ENCODE peak calls at places on chromosomes 3 and 15, in four cellular contexts. M, I, F and Y are unnamed samples.

GRCh38 chr3:100087203-100087602 is 27.1 kb downstream of the FILIP1L start:
- DNase-seq in I (no peak), M (no peak), F (no peak), Y (no peak)

GRCh38 chr3:197466586-197467399 is 89.0 kb downstream of the BDH1 start:
- DNase-seq in I (no peak), M (no peak), F (no peak), Y (no peak)

GRCh38 chr15:35437157-35437556 is 108.8 kb downstream of the DPH6 start:
- DNase-seq in M (no peak), F (no peak), I (no peak), Y (no peak)

GRCh38 chr15:65338366-65338765 is 33.9 kb downstream of the RNU5B-1 start:
- DNase-seq in I (no peak), M (no peak), F (no peak), Y (no peak)

GRCh38 chr15:69403611-69404010 is 10.5 kb upstream of the KIF23 start:
- DNase-seq in F (no peak), I (no peak), M (no peak), Y (no peak)

GRCh38 chr3:69342074-69342473 is 43.8 kb downstream of the FRMD4B start:
- DNase-seq in F (no peak), I (no peak), M (no peak), Y (no peak)

GRCh38 chr3:189967254-189967865 is 153.3 kb downstream of the P3H2 start:
- DNase-seq in M (no peak), F (peak; percentile 33), I (peak; percentile 50), Y (peak; percentile 64)

GRCh38 chr3:17670749-17671148 is 71.7 kb downstream of the TBC1D5 start:
- DNase-seq in F (no peak), M (no peak), I (no peak), Y (no peak)

GRCh38 chr15:48177875-48178611 is at the start of gene MYEF2:
- DNase-seq in F (peak; percentile 80), I (peak; percentile 79), M (peak; percentile 57), Y (peak; percentile 85)

GRCh38 chr3:10757021-10757820 is 58.8 kb upstream of the SLC6A11 start:
- DNase-seq in M (no peak), I (no peak), F (no peak), Y (no peak)

GRCh38 chr15:45307230-45307924 is 55.3 kb downstream of the SLC28A2 start:
- DNase-seq in I (no peak), M (no peak), F (peak; percentile 32), Y (no peak)

GRCh38 chr3:37967252-37967881 is 23.2 kb upstream of the VILL start:
- DNase-seq in M (peak; percentile 64), I (peak; percentile 68), F (peak; percentile 69), Y (peak; percentile 82)

GRCh38 chr3:190384241-190384863 is 3.6 kb upstream of the CLDN16 start:
- DNase-seq in M (no peak), I (peak; percentile 36), F (peak; percentile 78), Y (peak; percentile 83)

GRCh38 chr3:120177151-120177550 is 82.9 kb upstream of the GSK3B start:
- DNase-seq in F (peak; percentile 46), I (peak; percentile 52), M (peak; percentile 62), Y (no peak)

GRCh38 chr3:120113128-120114116 is 19.2 kb upstream of the GSK3B start:
- DNase-seq in I (no peak), M (no peak), F (peak; percentile 51), Y (no peak)

GRCh38 chr15:42734076-42734672 is 2.8 kb downstream of the CDAN1 start:
- DNase-seq in I (no peak), F (no peak), M (no peak), Y (no peak)

GRCh38 chr3:111735271-111735758 is 123.8 kb upstream of the PHLDB2 start:
- DNase-seq in I (no peak), M (no peak), F (peak; percentile 49), Y (peak; percentile 85)

GRCh38 chr3:38114875-38115644 is 21.9 kb downstream of the ACAA1 start:
- DNase-seq in F (no peak), M (no peak), I (peak; percentile 11), Y (no peak)

GRCh38 chr3:50620420-50620819 is 3.5 kb downstream of the MAPKAPK3 start:
- DNase-seq in I (no peak), M (peak; percentile 72), F (peak; percentile 56), Y (no peak)

GRCh38 chr15:32029862-32030781 is at the start of gene CHRNA7:
- DNase-seq in M (peak; percentile 84), F (peak; percentile 83), I (peak; percentile 46), Y (peak; percentile 76)

GRCh38 chr3:183265157-183265642 is 12.1 kb downstream of the B3GNT5 start:
- DNase-seq in I (no peak), M (no peak), F (peak; percentile 50), Y (no peak)

GRCh38 chr3:183261103-183261502 is 8.1 kb downstream of the B3GNT5 start:
- DNase-seq in F (no peak), I (no peak), M (no peak), Y (no peak)

GRCh38 chr3:183264249-183264648 is 11.2 kb downstream of the B3GNT5 start:
- DNase-seq in I (no peak), F (no peak), M (no peak), Y (no peak)

GRCh38 chr3:183260167-183260904 is 7.3 kb downstream of the B3GNT5 start:
- DNase-seq in M (no peak), F (peak; percentile 49), I (no peak), Y (no peak)

GRCh38 chr3:183262979-183263378 is 9.9 kb downstream of the B3GNT5 start:
- DNase-seq in F (no peak), M (no peak), I (no peak), Y (no peak)
- H3K4me1 ChIP-seq in F (peaks cover 32% of the 10 kb centered on the region), M (peaks cover 58% of the 10 kb centered on the region), I (peaks cover 6% of the 10 kb centered on the region), Y (peaks cover 29% of the 10 kb centered on the region)

DNA sequence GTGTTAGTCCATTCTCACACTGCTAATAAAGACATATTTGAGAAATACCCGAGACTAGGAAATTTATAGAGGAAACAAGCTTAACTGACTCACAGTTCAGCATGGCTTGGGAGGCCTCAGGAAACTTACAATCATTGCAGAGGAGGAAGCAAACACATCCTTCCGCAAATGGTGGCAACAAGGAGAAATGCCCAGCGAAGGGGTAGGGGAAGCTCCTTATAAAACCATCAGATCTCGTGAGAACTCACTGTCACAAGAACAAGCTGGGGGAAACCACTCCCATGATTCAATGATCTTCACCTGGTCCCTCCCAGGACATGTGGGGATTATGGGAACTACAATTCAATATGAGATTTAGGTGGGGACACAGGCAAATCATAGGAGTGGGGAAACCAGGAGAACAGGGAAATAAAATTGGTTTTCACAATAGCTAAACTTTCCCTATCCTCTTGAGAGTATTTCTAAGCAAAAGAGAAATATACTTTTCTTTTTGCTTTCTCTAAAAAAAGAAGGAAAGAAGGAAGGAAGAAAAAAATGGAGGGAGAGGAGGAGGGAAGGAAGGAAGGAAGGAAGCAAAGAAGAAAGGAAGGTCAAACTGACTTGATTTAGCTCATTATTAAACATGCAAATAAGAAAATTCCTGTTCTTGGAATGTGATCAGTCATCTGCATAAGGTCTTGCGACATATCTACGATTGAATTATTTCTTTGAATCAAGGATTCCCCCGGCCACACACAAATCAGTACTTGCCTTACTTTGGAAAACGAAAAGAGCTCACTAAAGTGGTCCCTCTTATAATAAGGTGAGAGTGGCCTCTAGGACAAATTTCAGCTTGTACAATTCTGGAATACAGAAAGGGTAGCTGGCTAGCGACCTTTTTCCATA is 75.2 kb downstream of the LIPC start:
- DNase-seq in I (no peak), F (no peak), M (no peak), Y (no peak)
- TF ChIP-seq CTCF in I (no peak), F (no peak), M (no peak), Y (no peak)

DNA sequence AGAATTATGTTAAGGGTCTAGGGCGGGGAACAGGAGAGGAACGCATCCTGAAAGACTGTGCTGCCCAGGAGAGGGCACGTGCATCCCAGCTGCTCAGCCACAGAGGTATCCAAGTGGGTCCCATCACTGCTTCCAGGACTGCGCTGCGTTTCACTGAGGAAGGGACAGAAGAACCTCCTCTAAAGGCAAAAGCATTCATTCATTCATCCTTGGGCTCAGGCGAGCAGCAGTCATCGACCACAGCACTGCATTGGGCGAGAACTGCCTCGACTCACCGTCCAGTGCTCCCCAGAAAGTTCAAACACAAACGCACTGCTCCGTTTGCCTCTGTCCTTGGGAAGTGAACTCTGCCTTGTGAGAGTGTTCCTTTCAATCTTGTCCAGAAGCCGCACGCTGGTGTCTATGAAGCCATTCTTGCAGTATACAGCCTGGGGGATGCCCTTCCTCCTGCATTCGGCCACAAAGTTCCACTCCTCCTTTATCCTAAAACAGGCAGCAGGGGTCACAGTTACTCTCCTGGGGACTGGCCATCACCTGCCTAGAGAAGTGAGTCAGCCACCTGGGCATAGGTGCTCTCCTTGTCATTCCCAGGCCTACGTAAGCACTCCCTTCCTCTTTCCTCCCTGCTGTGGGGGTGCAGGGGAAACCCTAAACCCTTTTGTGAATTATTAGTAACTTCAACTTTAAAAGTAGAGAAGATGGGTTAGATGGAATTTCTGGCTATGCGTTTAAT is 21.2 kb downstream of the LRRC2 start:
- DNase-seq in F (no peak), I (no peak), M (no peak), Y (no peak)
- H3K27me3 ChIP-seq in F (no peaks in the 10 kb centered on the region), I (no peaks in the 10 kb centered on the region), M (no peaks in the 10 kb centered on the region), Y (no peaks in the 10 kb centered on the region)

DNA sequence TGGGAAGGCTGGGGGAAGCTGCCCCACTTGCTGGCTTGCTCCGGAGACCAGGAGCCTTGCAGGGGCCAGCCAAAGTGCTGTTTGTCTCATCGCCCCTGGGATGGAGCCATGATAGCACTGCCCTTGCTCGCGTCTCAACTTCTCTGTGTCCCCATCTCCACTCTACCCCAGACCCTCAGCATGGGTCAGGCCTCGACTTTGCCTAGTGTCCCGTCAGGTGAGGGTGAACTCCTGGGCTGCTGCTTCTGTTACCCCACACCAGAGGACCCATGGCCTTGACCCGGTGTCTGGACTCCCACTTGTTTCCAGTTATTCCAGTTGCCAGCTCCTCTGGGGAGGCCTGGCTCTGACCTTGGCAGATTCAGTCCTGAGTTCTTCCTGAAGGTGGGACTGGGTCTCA is 36.5 kb upstream of the DUSP7 start:
- DNase-seq in M (peak; percentile 23), I (no peak), F (no peak), Y (no peak)
- H3K4me1 ChIP-seq in M (peaks cover 17% of the 10 kb centered on the region), I (peaks cover 20% of the 10 kb centered on the region), F (no peaks in the 10 kb centered on the region), Y (peaks cover 4% of the 10 kb centered on the region)

GRCh38 chr15:99122831-99123705 is 18.2 kb downstream of the SYNM start:
- DNase-seq in F (no peak), M (peak; percentile 9), I (no peak), Y (no peak)

GRCh38 chr15:99125061-99125990 is 20.4 kb downstream of the SYNM start:
- DNase-seq in F (no peak), I (no peak), M (peak; percentile 89), Y (no peak)

GRCh38 chr15:99121691-99122410 is 17.0 kb downstream of the SYNM start:
- DNase-seq in M (no peak), I (no peak), F (no peak), Y (no peak)

GRCh38 chr15:99124641-99125040 is 19.8 kb downstream of the SYNM start:
- DNase-seq in I (no peak), F (no peak), M (peak; percentile 48), Y (no peak)

DNA sequence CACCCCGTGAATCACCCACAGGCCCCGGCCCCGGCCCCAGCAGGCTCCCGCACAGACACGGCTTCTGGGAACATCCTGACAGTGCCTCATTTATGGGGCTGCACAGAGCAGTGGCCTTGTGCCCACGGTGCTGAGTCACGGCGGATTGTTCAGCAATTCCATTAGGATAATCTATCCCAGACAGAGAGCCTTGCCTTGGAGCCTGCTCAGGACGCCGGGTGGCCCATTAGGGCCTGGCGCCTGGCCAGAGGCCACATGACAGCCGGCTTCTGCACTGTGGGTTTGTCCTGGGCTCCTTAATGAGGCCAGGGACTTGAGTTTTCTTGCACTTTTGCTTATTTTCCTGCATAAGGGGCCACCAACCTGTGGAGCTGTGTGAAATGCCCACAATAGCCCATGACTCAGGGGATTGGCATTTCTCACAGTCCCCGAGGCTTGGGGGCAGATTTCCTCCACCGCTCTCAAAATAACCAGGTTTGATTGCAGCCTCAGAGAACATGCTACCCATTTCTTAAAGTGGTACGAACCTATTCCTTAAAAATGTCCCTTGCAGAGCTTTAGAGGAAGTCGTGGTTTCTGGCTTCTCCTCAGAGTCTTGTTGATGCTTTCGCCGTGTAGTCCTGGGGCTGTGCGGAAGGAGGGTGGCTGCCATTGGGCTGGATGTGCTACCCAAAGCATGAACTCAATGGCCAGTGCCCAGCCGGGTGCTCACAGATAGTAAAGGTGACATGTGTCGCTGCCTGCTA is 19.0 kb downstream of the SYNM start:
- DNase-seq in I (peak; percentile 92), M (peak; percentile 96), F (peak; percentile 70), Y (peak; percentile 41)
- TF ChIP-seq CTCF in I (no peak), M (no peak), F (no peak), Y (no peak)